ENCODE peak calls at places on chromosomes 7 and 10, in four cellular contexts. K, S, B and M are unnamed samples.

GRCh38 chr7:134886353-134887057 is 99.8 kb upstream of the AGBL3 start:
- DNase-seq in K (peak), S (no peak), B (no peak), M (peak)

GRCh38 chr7:136878878-136879277 is 10.4 kb downstream of the CHRM2 start:
- DNase-seq in K (peak), S (no peak), B (no peak), M (no peak)

GRCh38 chr10:42488416-42488815 is 150.0 kb downstream of the ZNF33B start:
- DNase-seq in K (peak), S (no peak), B (no peak), M (peak)

GRCh38 chr7:35253680-35254495 is at the start of gene TBX20:
- DNase-seq in K (peak), S (no peak), B (no peak), M (peak)

GRCh38 chr10:77031531-77031930 is 606.1 kb downstream of the KCNMA1 start:
- DNase-seq in K (no peak), S (no peak), B (no peak), M (no peak)

GRCh38 chr7:17619194-17619818 is 320.9 kb downstream of the AHR start:
- DNase-seq in K (no peak), S (no peak), B (no peak), M (no peak)

GRCh38 chr10:5910323-5911100 is 20.5 kb downstream of the FBH1 start:
- DNase-seq in K (no peak), S (no peak), B (no peak), M (no peak)

GRCh38 chr10:132056663-132057062 is 9.1 kb upstream of the JAKMIP3 start:
- DNase-seq in K (no peak), S (no peak), B (no peak), M (no peak)

GRCh38 chr7:111752022-111752582 is 189.8 kb upstream of the IMMP2L start:
- DNase-seq in K (peak), S (peak), B (no peak), M (peak)

GRCh38 chr10:88832376-88832775 is 19.3 kb downstream of the ANKRD22 start:
- DNase-seq in K (no peak), S (no peak), B (no peak), M (no peak)

GRCh38 chr10:1420663-1421362 is 316.5 kb downstream of the ADARB2 start:
- DNase-seq in K (peak), S (peak), B (no peak), M (no peak)